ENCODE peak calls at places on chromosomes 6 and 20, in seven cellular contexts. One of them, this sample, is unnamed.

GRCh38 chr20:58447733-58448391 is 58.8 kb downstream of the VAPB start:
- DNase-seq in left ventricle myocardium inferior: no peak
- DNase-seq in esophagus squamous epithelium: no peak
- DNase-seq in upper lobe of right lung: no peak
- DNase-seq in body of pancreas: peak
- DNase-seq in mucosa of descending colon: no peak
- DNase-seq in IMR-90: peak
- DNase-seq in this sample: peak

GRCh38 chr6:28866342-28867077 is 57.3 kb downstream of the TRIM27 start:
- DNase-seq in left ventricle myocardium inferior: peak
- DNase-seq in esophagus squamous epithelium: no peak
- DNase-seq in upper lobe of right lung: peak
- DNase-seq in body of pancreas: peak
- DNase-seq in mucosa of descending colon: peak
- DNase-seq in IMR-90: peak
- DNase-seq in this sample: peak

GRCh38 chr6:136696238-136696637 is 96.0 kb downstream of the MAP3K5 start:
- DNase-seq in left ventricle myocardium inferior: no peak
- DNase-seq in esophagus squamous epithelium: no peak
- DNase-seq in upper lobe of right lung: no peak
- DNase-seq in body of pancreas: peak
- DNase-seq in mucosa of descending colon: no peak
- DNase-seq in IMR-90: peak
- DNase-seq in this sample: peak

GRCh38 chr20:45779011-45779915 is 12.4 kb downstream of the WFDC3 start:
- DNase-seq in left ventricle myocardium inferior: peak
- DNase-seq in esophagus squamous epithelium: no peak
- DNase-seq in upper lobe of right lung: peak
- DNase-seq in body of pancreas: peak
- DNase-seq in mucosa of descending colon: peak
- DNase-seq in IMR-90: peak
- DNase-seq in this sample: peak

GRCh38 chr20:45592574-45593189 is 13.6 kb upstream of the WFDC8 start:
- DNase-seq in left ventricle myocardium inferior: no peak
- DNase-seq in esophagus squamous epithelium: no peak
- DNase-seq in upper lobe of right lung: no peak
- DNase-seq in body of pancreas: no peak
- DNase-seq in mucosa of descending colon: no peak
- DNase-seq in IMR-90: peak
- DNase-seq in this sample: peak

GRCh38 chr6:134145786-134146185 is 93.4 kb upstream of the SLC2A12 start:
- DNase-seq in left ventricle myocardium inferior: no peak
- DNase-seq in esophagus squamous epithelium: no peak
- DNase-seq in upper lobe of right lung: no peak
- DNase-seq in body of pancreas: no peak
- DNase-seq in mucosa of descending colon: no peak
- DNase-seq in IMR-90: peak
- DNase-seq in this sample: peak

GRCh38 chr6:14664112-14664592 is 546.6 kb downstream of the CD83 start:
- DNase-seq in left ventricle myocardium inferior: no peak
- DNase-seq in esophagus squamous epithelium: no peak
- DNase-seq in upper lobe of right lung: no peak
- DNase-seq in body of pancreas: no peak
- DNase-seq in mucosa of descending colon: no peak
- DNase-seq in IMR-90: peak
- DNase-seq in this sample: no peak

GRCh38 chr6:37489697-37490336 is 9.9 kb downstream of the CCDC167 start:
- DNase-seq in left ventricle myocardium inferior: no peak
- DNase-seq in esophagus squamous epithelium: no peak
- DNase-seq in upper lobe of right lung: no peak
- DNase-seq in body of pancreas: no peak
- DNase-seq in mucosa of descending colon: no peak
- DNase-seq in IMR-90: no peak
- DNase-seq in this sample: peak

GRCh38 chr6:85250586-85251216 is 199.2 kb upstream of the NT5E start:
- DNase-seq in left ventricle myocardium inferior: no peak
- DNase-seq in esophagus squamous epithelium: no peak
- DNase-seq in upper lobe of right lung: no peak
- DNase-seq in body of pancreas: no peak
- DNase-seq in mucosa of descending colon: no peak
- DNase-seq in IMR-90: no peak
- DNase-seq in this sample: peak

GRCh38 chr6:152435816-152436215 is 201.3 kb downstream of the SYNE1 start:
- DNase-seq in left ventricle myocardium inferior: no peak
- DNase-seq in esophagus squamous epithelium: no peak
- DNase-seq in upper lobe of right lung: no peak
- DNase-seq in body of pancreas: no peak
- DNase-seq in mucosa of descending colon: no peak
- DNase-seq in IMR-90: no peak
- DNase-seq in this sample: no peak

GRCh38 chr20:891121-892080 is 24.7 kb downstream of the ANGPT4 start:
- DNase-seq in left ventricle myocardium inferior: peak
- DNase-seq in esophagus squamous epithelium: no peak
- DNase-seq in upper lobe of right lung: no peak
- DNase-seq in body of pancreas: peak
- DNase-seq in mucosa of descending colon: no peak
- DNase-seq in IMR-90: no peak
- DNase-seq in this sample: no peak

GRCh38 chr6:51778666-51779065 is 308.7 kb downstream of the PKHD1 start:
- DNase-seq in left ventricle myocardium inferior: no peak
- DNase-seq in esophagus squamous epithelium: no peak
- DNase-seq in upper lobe of right lung: no peak
- DNase-seq in body of pancreas: no peak
- DNase-seq in mucosa of descending colon: no peak
- DNase-seq in IMR-90: no peak
- DNase-seq in this sample: no peak

GRCh38 chr6:79307321-79308036 is 73.0 kb upstream of the HMGN3 start:
- DNase-seq in left ventricle myocardium inferior: no peak
- DNase-seq in esophagus squamous epithelium: no peak
- DNase-seq in upper lobe of right lung: no peak
- DNase-seq in body of pancreas: no peak
- DNase-seq in mucosa of descending colon: no peak
- DNase-seq in IMR-90: no peak
- DNase-seq in this sample: peak

GRCh38 chr20:45456632-45457031 is 12.9 kb upstream of the WFDC2 start:
- DNase-seq in left ventricle myocardium inferior: no peak
- DNase-seq in esophagus squamous epithelium: no peak
- DNase-seq in upper lobe of right lung: no peak
- DNase-seq in body of pancreas: peak
- DNase-seq in mucosa of descending colon: no peak
- DNase-seq in IMR-90: no peak
- DNase-seq in this sample: peak

GRCh38 chr6:13431059-13431656 is 56.2 kb downstream of the GFOD1 start:
- DNase-seq in left ventricle myocardium inferior: no peak
- DNase-seq in esophagus squamous epithelium: no peak
- DNase-seq in upper lobe of right lung: no peak
- DNase-seq in body of pancreas: no peak
- DNase-seq in mucosa of descending colon: no peak
- DNase-seq in IMR-90: no peak
- DNase-seq in this sample: no peak

GRCh38 chr6:104710543-104711335 is 149.0 kb downstream of the HACE1 start:
- DNase-seq in left ventricle myocardium inferior: no peak
- DNase-seq in esophagus squamous epithelium: no peak
- DNase-seq in upper lobe of right lung: no peak
- DNase-seq in body of pancreas: no peak
- DNase-seq in mucosa of descending colon: no peak
- DNase-seq in IMR-90: peak
- DNase-seq in this sample: no peak

GRCh38 chr6:21826031-21826430 is 232.5 kb downstream of the SOX4 start:
- DNase-seq in left ventricle myocardium inferior: no peak
- DNase-seq in esophagus squamous epithelium: no peak
- DNase-seq in upper lobe of right lung: no peak
- DNase-seq in body of pancreas: no peak
- DNase-seq in mucosa of descending colon: no peak
- DNase-seq in IMR-90: peak
- DNase-seq in this sample: no peak

GRCh38 chr20:41133709-41134361 is 3.5 kb upstream of the PLCG1 start:
- DNase-seq in left ventricle myocardium inferior: no peak
- DNase-seq in esophagus squamous epithelium: no peak
- DNase-seq in upper lobe of right lung: no peak
- DNase-seq in body of pancreas: no peak
- DNase-seq in mucosa of descending colon: no peak
- DNase-seq in IMR-90: peak
- DNase-seq in this sample: peak

GRCh38 chr20:22927537-22927936 is 107.6 kb upstream of the SSTR4 start:
- DNase-seq in left ventricle myocardium inferior: no peak
- DNase-seq in esophagus squamous epithelium: no peak
- DNase-seq in upper lobe of right lung: no peak
- DNase-seq in body of pancreas: no peak
- DNase-seq in mucosa of descending colon: no peak
- DNase-seq in IMR-90: no peak
- DNase-seq in this sample: no peak

GRCh38 chr6:130754786-130755367 is 72.3 kb upstream of the SMLR1 start:
- DNase-seq in left ventricle myocardium inferior: no peak
- DNase-seq in esophagus squamous epithelium: no peak
- DNase-seq in upper lobe of right lung: no peak
- DNase-seq in body of pancreas: no peak
- DNase-seq in mucosa of descending colon: no peak
- DNase-seq in IMR-90: no peak
- DNase-seq in this sample: no peak

DNA sequence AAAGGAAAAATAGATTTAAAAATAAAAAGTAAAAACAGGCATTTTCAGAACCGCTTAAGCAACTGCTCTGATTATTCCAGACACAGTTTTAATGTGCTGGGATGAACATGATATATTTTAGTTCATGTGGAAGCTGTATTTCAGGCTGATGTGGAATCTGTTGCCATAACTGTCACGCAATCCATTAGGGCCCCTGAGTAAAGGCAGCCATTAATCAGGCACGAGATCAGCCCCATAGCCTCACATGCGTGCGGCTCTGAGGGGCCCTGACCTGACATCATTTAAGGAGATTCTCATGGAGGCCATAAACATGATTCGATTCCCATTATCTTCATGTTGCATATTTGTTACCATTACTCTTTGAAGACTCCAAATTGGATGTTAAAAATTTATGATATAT is 89.5 kb downstream of the SOBP start:
- DNase-seq in left ventricle myocardium inferior: no peak
- DNase-seq in esophagus squamous epithelium: no peak
- DNase-seq in upper lobe of right lung: no peak
- DNase-seq in body of pancreas: no peak
- DNase-seq in mucosa of descending colon: no peak
- DNase-seq in IMR-90: no peak
- DNase-seq in this sample: no peak
- H3K4me3 ChIP-seq in left ventricle myocardium inferior: no peak
- H3K4me3 ChIP-seq in esophagus squamous epithelium: no peak
- H3K4me3 ChIP-seq in upper lobe of right lung: no peak
- H3K4me3 ChIP-seq in body of pancreas: no peak
- H3K4me3 ChIP-seq in mucosa of descending colon: no peak
- H3K4me3 ChIP-seq in IMR-90: no peak
- H3K4me3 ChIP-seq in this sample: no peak

GRCh38 chr6:72624557-72625160 is 2.8 kb downstream of the KCNQ5 start:
- DNase-seq in left ventricle myocardium inferior: no peak
- DNase-seq in esophagus squamous epithelium: no peak
- DNase-seq in upper lobe of right lung: no peak
- DNase-seq in body of pancreas: no peak
- DNase-seq in mucosa of descending colon: no peak
- DNase-seq in IMR-90: peak
- DNase-seq in this sample: peak
- TF ChIP-seq CTCF in left ventricle myocardium inferior: peak
- TF ChIP-seq CTCF in esophagus squamous epithelium: peak
- TF ChIP-seq CTCF in upper lobe of right lung: peak
- TF ChIP-seq CTCF in body of pancreas: peak
- TF ChIP-seq CTCF in mucosa of descending colon: no peak
- TF ChIP-seq CTCF in IMR-90: peak
- TF ChIP-seq CTCF in this sample: peak

GRCh38 chr6:32975886-32976285 is 7.5 kb downstream of the BRD2 start:
- DNase-seq in left ventricle myocardium inferior: no peak
- DNase-seq in esophagus squamous epithelium: no peak
- DNase-seq in upper lobe of right lung: no peak
- DNase-seq in body of pancreas: no peak
- DNase-seq in mucosa of descending colon: no peak
- DNase-seq in IMR-90: no peak
- DNase-seq in this sample: no peak
- H3K4me3 ChIP-seq in left ventricle myocardium inferior: peak
- H3K4me3 ChIP-seq in esophagus squamous epithelium: no peak
- H3K4me3 ChIP-seq in upper lobe of right lung: peak
- H3K4me3 ChIP-seq in body of pancreas: no peak
- H3K4me3 ChIP-seq in mucosa of descending colon: no peak
- H3K4me3 ChIP-seq in IMR-90: no peak
- H3K4me3 ChIP-seq in this sample: no peak

GRCh38 chr6:149628865-149629544 is 19.5 kb downstream of the KATNA1 start:
- DNase-seq in left ventricle myocardium inferior: no peak
- DNase-seq in esophagus squamous epithelium: no peak
- DNase-seq in upper lobe of right lung: no peak
- DNase-seq in body of pancreas: no peak
- DNase-seq in mucosa of descending colon: no peak
- DNase-seq in IMR-90: no peak
- DNase-seq in this sample: no peak
- TF ChIP-seq CTCF in left ventricle myocardium inferior: no peak
- TF ChIP-seq CTCF in esophagus squamous epithelium: no peak
- TF ChIP-seq CTCF in upper lobe of right lung: no peak
- TF ChIP-seq CTCF in body of pancreas: no peak
- TF ChIP-seq CTCF in mucosa of descending colon: no peak
- TF ChIP-seq CTCF in IMR-90: no peak
- TF ChIP-seq CTCF in this sample: no peak

DNA sequence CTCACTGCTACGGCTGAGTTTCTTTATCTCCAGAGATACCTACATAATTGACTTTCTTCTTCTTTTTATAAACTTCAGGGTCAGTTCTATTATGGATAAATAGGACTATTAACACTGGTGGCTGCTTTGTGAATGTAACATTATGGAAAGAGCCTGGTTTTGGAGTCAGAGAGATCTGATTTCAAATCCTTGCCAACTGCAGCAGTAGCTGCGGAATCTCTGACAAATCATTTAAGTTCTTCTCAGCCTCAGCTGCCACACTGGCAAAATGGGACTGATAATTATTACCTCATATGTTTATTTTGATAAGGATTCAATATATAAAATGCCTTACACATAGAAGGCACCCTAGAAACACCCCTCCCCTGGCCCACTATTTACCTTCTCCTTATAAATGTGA is 160.5 kb downstream of the BACH2 start:
- DNase-seq in left ventricle myocardium inferior: no peak
- DNase-seq in esophagus squamous epithelium: no peak
- DNase-seq in upper lobe of right lung: no peak
- DNase-seq in body of pancreas: no peak
- DNase-seq in mucosa of descending colon: no peak
- DNase-seq in IMR-90: peak
- DNase-seq in this sample: peak
- H3K4me3 ChIP-seq in left ventricle myocardium inferior: no peak
- H3K4me3 ChIP-seq in esophagus squamous epithelium: no peak
- H3K4me3 ChIP-seq in upper lobe of right lung: no peak
- H3K4me3 ChIP-seq in body of pancreas: no peak
- H3K4me3 ChIP-seq in mucosa of descending colon: no peak
- H3K4me3 ChIP-seq in IMR-90: no peak
- H3K4me3 ChIP-seq in this sample: no peak

GRCh38 chr20:62374431-62375152 is 7.5 kb upstream of the LAMA5 start:
- DNase-seq in left ventricle myocardium inferior: no peak
- DNase-seq in esophagus squamous epithelium: no peak
- DNase-seq in upper lobe of right lung: no peak
- DNase-seq in body of pancreas: no peak
- DNase-seq in mucosa of descending colon: no peak
- DNase-seq in IMR-90: peak
- DNase-seq in this sample: no peak
- TF ChIP-seq CTCF in left ventricle myocardium inferior: no peak
- TF ChIP-seq CTCF in esophagus squamous epithelium: no peak
- TF ChIP-seq CTCF in upper lobe of right lung: no peak
- TF ChIP-seq CTCF in body of pancreas: no peak
- TF ChIP-seq CTCF in mucosa of descending colon: no peak
- TF ChIP-seq CTCF in IMR-90: no peak
- TF ChIP-seq CTCF in this sample: no peak

GRCh38 chr20:24656391-24656790 is 187.0 kb downstream of the SYNDIG1 start:
- DNase-seq in left ventricle myocardium inferior: no peak
- DNase-seq in esophagus squamous epithelium: no peak
- DNase-seq in upper lobe of right lung: no peak
- DNase-seq in body of pancreas: no peak
- DNase-seq in mucosa of descending colon: no peak
- DNase-seq in IMR-90: no peak
- DNase-seq in this sample: no peak
- H3K4me3 ChIP-seq in left ventricle myocardium inferior: no peak
- H3K4me3 ChIP-seq in esophagus squamous epithelium: no peak
- H3K4me3 ChIP-seq in upper lobe of right lung: no peak
- H3K4me3 ChIP-seq in body of pancreas: no peak
- H3K4me3 ChIP-seq in mucosa of descending colon: no peak
- H3K4me3 ChIP-seq in IMR-90: no peak
- H3K4me3 ChIP-seq in this sample: no peak